ENCODE peak calls at places on chromosomes 2 and 18, in ten cellular contexts. R, X, F, K, U, D, Y, W, V and C are unnamed samples.

GRCh38 chr2:231239751-231240150 is 41.3 kb downstream of the ARMC9 start:
- DNase-seq in Y (no peak), V (no peak), K (no peak), W (no peak), F (no peak), U (no peak), D (no peak), X (no peak), R (no peak), C (no peak)

GRCh38 chr2:14978836-14979235 is 346.3 kb downstream of the LRATD1 start:
- DNase-seq in W (no peak), F (no peak), D (no peak), X (no peak), K (no peak), Y (peak), V (no peak), R (no peak), U (no peak), C (no peak)

GRCh38 chr2:79723830-79724229 is 211.0 kb downstream of the CTNNA2 start:
- DNase-seq in K (no peak), X (no peak), R (no peak), F (peak), W (peak), U (no peak), Y (peak), V (peak), D (no peak), C (no peak)

GRCh38 chr2:127820080-127820668 is 9.2 kb upstream of the WDR33 start:
- DNase-seq in K (no peak), V (peak), R (no peak), X (no peak), D (peak), F (peak), W (no peak), Y (no peak), U (no peak), C (no peak)

GRCh38 chr2:85042330-85042729 is 71.4 kb downstream of the KCMF1 start:
- DNase-seq in V (peak), Y (no peak), K (no peak), U (no peak), R (no peak), X (no peak), D (no peak), F (no peak), W (no peak), C (no peak)

GRCh38 chr2:43609304-43609883 is 13.6 kb upstream of the THADA start:
- DNase-seq in U (peak), K (no peak), F (peak), D (peak), W (peak), R (peak), Y (peak), V (peak), X (no peak), C (peak)

GRCh38 chr18:74604774-74605173 is 7.1 kb downstream of the ZNF407 start:
- DNase-seq in D (no peak), F (peak), R (no peak), K (no peak), X (no peak), Y (no peak), U (no peak), W (no peak), V (peak), C (no peak)

GRCh38 chr2:11073251-11073650 is 82.0 kb upstream of the SLC66A3 start:
- DNase-seq in Y (peak), W (no peak), R (no peak), V (peak), D (peak), K (no peak), F (peak), U (peak), X (no peak), C (peak)

GRCh38 chr2:190879474-190880373 is 897 bp upstream of the GLS start:
- DNase-seq in Y (no peak), K (no peak), V (peak), D (no peak), X (peak), R (peak), F (no peak), W (no peak), U (no peak), C (no peak)

GRCh38 chr2:10532631-10533101 is 84.5 kb upstream of the ODC1 start:
- DNase-seq in X (no peak), V (no peak), Y (peak), F (no peak), U (no peak), K (no peak), W (no peak), R (no peak), D (no peak), C (no peak)

GRCh38 chr2:46954951-46955571 is 39.5 kb upstream of the MCFD2 start:
- DNase-seq in F (peak), R (no peak), U (no peak), W (peak), K (no peak), D (no peak), Y (peak), X (no peak), V (peak), C (no peak)

GRCh38 chr2:237351796-237352195 is 62.2 kb downstream of the COL6A3 start:
- DNase-seq in U (no peak), F (no peak), X (no peak), W (no peak), D (no peak), R (no peak), K (no peak), Y (no peak), V (no peak), C (no peak)

GRCh38 chr18:59459352-59460059 is 100.4 kb upstream of the LMAN1 start:
- DNase-seq in W (peak), K (no peak), R (no peak), F (peak), X (no peak), D (peak), Y (peak), U (no peak), V (peak), C (no peak)

GRCh38 chr2:67719351-67719750 is 322.2 kb downstream of the ETAA1 start:
- DNase-seq in W (no peak), X (no peak), K (no peak), D (no peak), Y (peak), V (peak), R (no peak), U (no peak), F (no peak), C (no peak)

GRCh38 chr2:130846686-130847375 is 10.1 kb downstream of the ARHGEF4 start:
- DNase-seq in Y (no peak), D (no peak), F (no peak), R (no peak), W (no peak), U (no peak), X (no peak), K (no peak), V (no peak), C (no peak)